ENCODE peak calls at places on chromosomes 5 and 9, in eight cellular contexts. A is RPMI8226; V is GOT3; P is CD8-positive, alpha-beta T cell; K is EH; Y is A172; B is NAMALWA; J is progenitor cell of endocrine pancreas. R is an unnamed sample.
A peak's percentile ranks its signal among the peaks of the same experiment; 100 is the strongest.

GRCh38 chr5:103849934-103850333 is 287.3 kb upstream of the NUDT12 start:
- DNase-seq in A (no peak), V (no peak), P (no peak), K (peak; percentile 95), Y (peak; percentile 93), B (no peak), J (no peak), R (no peak)

GRCh38 chr5:101942321-101942882 is 353.7 kb downstream of the SLCO4C1 start:
- DNase-seq in A (peak; percentile 46), V (no peak), P (no peak), K (peak; percentile 24), Y (peak; percentile 34), B (peak; percentile 60), J (no peak), R (peak; percentile 36)

GRCh38 chr5:25448646-25449045 is 803.9 kb upstream of the CDH10 start:
- DNase-seq in A (no peak), V (no peak), P (no peak), K (no peak), Y (no peak), B (no peak), J (no peak), R (no peak)

GRCh38 chr5:14298126-14298847 is 155.1 kb downstream of the TRIO start:
- DNase-seq in A (no peak), V (no peak), P (no peak), K (peak; percentile 69), Y (no peak), B (no peak), J (no peak), R (peak; percentile 17)

GRCh38 chr9:34954225-34954624 is 3.9 kb upstream of the PHF24 start:
- DNase-seq in A (no peak), V (no peak), P (no peak), K (no peak), Y (no peak), B (no peak), J (no peak), R (no peak)

GRCh38 chr5:177447611-177448243 is 1.1 kb downstream of the PRR7 start:
- DNase-seq in A (peak; percentile 76), V (peak; percentile 88), P (no peak), K (peak; percentile 87), Y (peak; percentile 99), B (no peak), J (peak; percentile 52), R (no peak)

GRCh38 chr5:54883374-54884194 is 101.8 kb downstream of the ESM1 start:
- DNase-seq in A (no peak), V (no peak), P (no peak), K (peak; percentile 68), Y (no peak), B (no peak), J (peak; percentile 37), R (no peak)

GRCh38 chr9:132309056-132309455 is 45.7 kb downstream of the SETX start:
- DNase-seq in A (no peak), V (no peak), P (no peak), K (no peak), Y (no peak), B (no peak), J (no peak), R (no peak)

GRCh38 chr5:142819292-142819691 is 49.1 kb downstream of the ARHGAP26 start:
- DNase-seq in A (no peak), V (no peak), P (no peak), K (no peak), Y (no peak), B (no peak), J (no peak), R (no peak)

GRCh38 chr9:121399883-121400607 is 30.0 kb upstream of the STOM start:
- DNase-seq in A (peak; percentile 70), V (no peak), P (no peak), K (peak; percentile 81), Y (peak; percentile 83), B (peak; percentile 85), J (no peak), R (peak; percentile 64)

GRCh38 chr9:86034863-86035734 is 64.3 kb downstream of the GOLM1 start:
- DNase-seq in A (no peak), V (no peak), P (no peak), K (peak; percentile 53), Y (peak; percentile 49), B (peak; percentile 48), J (no peak), R (peak; percentile 41)

GRCh38 chr5:82522912-82523311 is 244.8 kb upstream of the RPS23 start:
- DNase-seq in A (no peak), V (no peak), P (no peak), K (no peak), Y (no peak), B (no peak), J (no peak), R (no peak)

GRCh38 chr5:88826959-88827585 is 55.9 kb downstream of the MEF2C start:
- DNase-seq in A (peak; percentile 91), V (no peak), P (no peak), K (peak; percentile 74), Y (peak; percentile 58), B (peak; percentile 82), J (no peak), R (peak; percentile 99)

GRCh38 chr5:11851402-11851801 is 52.8 kb downstream of the CTNND2 start:
- DNase-seq in A (no peak), V (no peak), P (no peak), K (no peak), Y (peak; percentile 38), B (no peak), J (no peak), R (no peak)

GRCh38 chr5:181161534-181162175 is 14.3 kb downstream of the OR2V2 start:
- DNase-seq in A (no peak), V (no peak), P (no peak), K (no peak), Y (no peak), B (no peak), J (no peak), R (no peak)

GRCh38 chr5:167629634-167630033 is 661.8 kb upstream of the WWC1 start:
- DNase-seq in A (no peak), V (no peak), P (no peak), K (no peak), Y (no peak), B (no peak), J (no peak), R (no peak)

GRCh38 chr5:158875272-158875679 is 224.4 kb downstream of the EBF1 start:
- DNase-seq in A (no peak), V (no peak), P (no peak), K (no peak), Y (peak; percentile 40), B (peak; percentile 66), J (no peak), R (peak; percentile 25)

GRCh38 chr5:4802044-4802443 is 338.1 kb upstream of the ADAMTS16 start:
- DNase-seq in A (no peak), V (no peak), P (no peak), K (no peak), Y (peak; percentile 4), B (no peak), J (no peak), R (no peak)

GRCh38 chr5:67426961-67427630 is 230.5 kb upstream of the CD180 start:
- DNase-seq in A (no peak), V (no peak), P (no peak), K (no peak), Y (no peak), B (no peak), J (no peak), R (no peak)

GRCh38 chr5:112183103-112183634 is 235.9 kb downstream of the EPB41L4A start:
- DNase-seq in A (no peak), V (no peak), P (no peak), K (peak; percentile 19), Y (peak; percentile 11), B (no peak), J (no peak), R (no peak)

GRCh38 chr5:66860199-66860975 is 264.2 kb downstream of the MAST4 start:
- DNase-seq in A (no peak), V (no peak), P (no peak), K (peak; percentile 4), Y (no peak), B (no peak), J (no peak), R (no peak)

GRCh38 chr5:59562756-59563389 is 330.7 kb downstream of the PDE4D start:
- DNase-seq in A (peak; percentile 94), V (no peak), P (peak; percentile 2), K (peak; percentile 2), Y (peak; percentile 84), B (peak; percentile 65), J (no peak), R (no peak)

GRCh38 chr5:2929779-2930178 is 178.3 kb upstream of the IRX2 start:
- DNase-seq in A (no peak), V (no peak), P (no peak), K (no peak), Y (no peak), B (no peak), J (no peak), R (no peak)

GRCh38 chr5:177455036-177455660 is 8.5 kb downstream of the PRR7 start:
- DNase-seq in A (peak; percentile 94), V (peak; percentile 55), P (peak; percentile 90), K (peak; percentile 68), Y (no peak), B (peak; percentile 95), J (peak; percentile 94), R (peak; percentile 49)

GRCh38 chr9:34987160-34988040 is 2.1 kb upstream of the DNAJB5 start:
- DNase-seq in A (no peak), V (no peak), P (no peak), K (no peak), Y (no peak), B (no peak), J (no peak), R (no peak)

GRCh38 chr5:159410480-159410879 is 80.2 kb upstream of the IL12B start:
- DNase-seq in A (no peak), V (no peak), P (no peak), K (peak; percentile 8), Y (no peak), B (no peak), J (no peak), R (no peak)

GRCh38 chr5:125337222-125337768 is 590.9 kb upstream of the ZNF608 start:
- DNase-seq in A (no peak), V (no peak), P (no peak), K (no peak), Y (no peak), B (no peak), J (no peak), R (no peak)

GRCh38 chr5:26148569-26149107 is 889.7 kb downstream of the CDH9 start:
- DNase-seq in A (no peak), V (no peak), P (no peak), K (no peak), Y (no peak), B (no peak), J (no peak), R (no peak)

GRCh38 chr9:133773889-133774655 is 35.9 kb upstream of the SARDH start:
- DNase-seq in A (no peak), V (no peak), P (no peak), K (peak; percentile 55), Y (no peak), B (no peak), J (no peak), R (no peak)

GRCh38 chr9:127066060-127066774 is 56.2 kb downstream of the ANGPTL2 start:
- DNase-seq in A (no peak), V (no peak), P (no peak), K (no peak), Y (no peak), B (no peak), J (no peak), R (no peak)

GRCh38 chr5:159962214-159962613 is 45.9 kb downstream of the ADRA1B start:
- DNase-seq in A (no peak), V (no peak), P (no peak), K (no peak), Y (no peak), B (no peak), J (no peak), R (no peak)

GRCh38 chr5:59380350-59380951 is 513.1 kb downstream of the PDE4D start:
- DNase-seq in A (peak; percentile 55), V (no peak), P (no peak), K (peak; percentile 74), Y (peak; percentile 89), B (peak; percentile 72), J (no peak), R (peak; percentile 95)

GRCh38 chr5:73727470-73727869 is 101.5 kb downstream of the ARHGEF28 start:
- DNase-seq in A (no peak), V (no peak), P (no peak), K (no peak), Y (no peak), B (no peak), J (no peak), R (no peak)

GRCh38 chr5:40485021-40485998 is 194.4 kb upstream of the PTGER4 start:
- DNase-seq in A (no peak), V (no peak), P (no peak), K (no peak), Y (no peak), B (peak; percentile 68), J (no peak), R (peak; percentile 91)

R was measured in MV-4-11.